ENCODE peak calls at places on chromosomes 13 and 19, in nine cellular contexts. K, I, E, R, H, G, V, Y and X are unnamed samples.
A peak's percentile ranks its signal among the peaks of the same experiment; 100 is the strongest.

GRCh38 chr19:23762884-23763711 is 4.4 kb upstream of the ZNF681 start:
- DNase-seq in K (peak; percentile 87), G (no peak), R (peak; percentile 87), Y (peak; percentile 85), I (peak; percentile 95), H (peak; percentile 10), V (peak; percentile 52), E (no peak), X (peak; percentile 90)

GRCh38 chr13:48476674-48477073 is 56.2 kb downstream of the RCBTB2 start:
- DNase-seq in K (no peak), G (no peak), Y (no peak), E (no peak), V (no peak), R (no peak), H (no peak), I (no peak), X (no peak)

GRCh38 chr19:6528544-6529121 is 2.2 kb upstream of the TNFSF9 start:
- DNase-seq in V (peak; percentile 56), H (no peak), R (peak; percentile 67), Y (peak; percentile 72), G (peak; percentile 60), I (no peak), E (peak; percentile 44), K (no peak), X (no peak)

GRCh38 chr13:33296793-33297425 is 11.4 kb upstream of the STARD13 start:
- DNase-seq in Y (no peak), I (no peak), V (no peak), G (peak; percentile 68), R (no peak), E (no peak), K (no peak), H (no peak), X (no peak)

GRCh38 chr19:2464389-2464788 is 7.6 kb upstream of the LMNB2 start:
- DNase-seq in Y (no peak), I (no peak), E (no peak), K (no peak), G (no peak), H (no peak), V (no peak), R (no peak), X (no peak)

GRCh38 chr13:66691149-66691548 is 539.0 kb downstream of the PCDH9 start:
- DNase-seq in H (no peak), G (no peak), V (no peak), R (no peak), E (no peak), Y (no peak), K (no peak), I (no peak), X (no peak)

GRCh38 chr13:109412232-109412935 is 374.0 kb downstream of the IRS2 start:
- DNase-seq in V (no peak), I (peak; percentile 77), E (no peak), G (no peak), H (no peak), Y (no peak), K (no peak), R (peak; percentile 57), X (peak; percentile 22)

GRCh38 chr13:65468628-65469027 is 1761.5 kb downstream of the PCDH9 start:
- DNase-seq in H (no peak), I (no peak), E (no peak), G (no peak), V (no peak), K (no peak), R (no peak), Y (no peak), X (no peak)

GRCh38 chr13:108342369-108343289 is 73.1 kb downstream of the TNFSF13B start:
- DNase-seq in I (peak; percentile 58), G (peak; percentile 15), R (no peak), K (no peak), E (no peak), Y (no peak), V (peak; percentile 14), H (peak; percentile 52), X (no peak)

GRCh38 chr19:10523135-10523636 is 5.9 kb upstream of the S1PR5 start:
- DNase-seq in K (peak; percentile 53), V (no peak), G (no peak), Y (no peak), E (no peak), I (no peak), H (no peak), R (no peak), X (no peak)

GRCh38 chr19:16588089-16588823 is 16.0 kb upstream of the SLC35E1 start:
- DNase-seq in V (peak; percentile 86), H (no peak), G (no peak), K (peak; percentile 80), R (peak; percentile 34), Y (no peak), I (no peak), E (no peak), X (no peak)

GRCh38 chr13:84670245-84670644 is 788.0 kb upstream of the SLITRK1 start:
- DNase-seq in I (peak; percentile 13), H (no peak), E (no peak), R (no peak), K (no peak), V (no peak), Y (no peak), G (no peak), X (no peak)

GRCh38 chr13:108200781-108201398 is 14.4 kb downstream of the LIG4 start:
- DNase-seq in K (no peak), H (peak; percentile 30), R (no peak), I (no peak), E (no peak), Y (no peak), V (no peak), G (no peak), X (no peak)

DNA sequence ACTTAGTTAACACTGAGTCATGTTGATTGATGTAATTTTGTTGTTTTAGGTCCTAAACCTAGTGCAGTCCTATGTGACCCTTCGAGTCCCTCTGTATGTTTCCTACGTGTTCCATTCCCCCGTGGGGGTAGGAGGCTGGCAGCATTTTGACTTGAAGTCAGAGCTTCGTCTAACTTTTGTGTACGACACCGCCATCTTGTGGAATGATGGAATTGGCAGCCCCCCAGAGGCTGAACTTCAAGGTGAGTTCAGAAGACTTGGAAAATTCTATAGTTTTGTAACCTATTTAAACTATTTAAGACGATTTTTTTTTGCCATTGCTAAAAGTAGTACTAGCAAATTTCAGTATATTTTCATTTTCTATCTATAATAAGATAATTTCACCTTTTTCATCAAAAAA is 117.9 kb downstream of the STOML3 start:
- DNase-seq in K (peak; percentile 25), I (peak; percentile 76), R (peak; percentile 12), H (peak; percentile 68), G (peak; percentile 35), E (peak; percentile 25), V (peak; percentile 31), Y (no peak), X (peak; percentile 37)
- TF ChIP-seq CTCF in K (peak; percentile 38), I (peak; percentile 91), R (peak; percentile 43), H (peak; percentile 49), G (peak; percentile 61), E (peak; percentile 21), V (peak; percentile 69), Y (no peak), X (peak; percentile 83)

GRCh38 chr19:19461671-19462622 is 53.4 kb downstream of the TSSK6 start:
- DNase-seq in Y (peak; percentile 63), G (peak; percentile 65), K (peak; percentile 36), H (no peak), R (peak; percentile 68), I (peak; percentile 85), E (no peak), V (no peak), X (peak; percentile 27)
- TF ChIP-seq CTCF in Y (no peak), G (peak; percentile 9), K (no peak), H (no peak), R (no peak), I (no peak), E (no peak), V (no peak), X (no peak)

GRCh38 chr13:76884571-76885202 is 1.5 kb downstream of the KCTD12 start:
- DNase-seq in I (no peak), Y (no peak), H (peak; percentile 61), V (no peak), K (no peak), R (no peak), E (peak; percentile 17), G (no peak), X (no peak)

GRCh38 chr13:76882431-76882830 is 3.8 kb downstream of the KCTD12 start:
- DNase-seq in V (no peak), Y (no peak), E (no peak), I (no peak), R (no peak), H (peak; percentile 42), K (no peak), G (no peak), X (no peak)

GRCh38 chr13:76885203-76886004 is 801 bp downstream of the KCTD12 start:
- DNase-seq in I (peak; percentile 79), E (peak; percentile 63), G (no peak), Y (peak; percentile 83), V (peak; percentile 66), H (peak; percentile 84), K (peak; percentile 42), R (peak; percentile 71), X (peak; percentile 38)

GRCh38 chr13:76886005-76886291 is 257 bp downstream of the KCTD12 start:
- DNase-seq in G (no peak), E (no peak), H (no peak), K (no peak), V (no peak), I (no peak), Y (no peak), R (no peak), X (no peak)

DNA sequence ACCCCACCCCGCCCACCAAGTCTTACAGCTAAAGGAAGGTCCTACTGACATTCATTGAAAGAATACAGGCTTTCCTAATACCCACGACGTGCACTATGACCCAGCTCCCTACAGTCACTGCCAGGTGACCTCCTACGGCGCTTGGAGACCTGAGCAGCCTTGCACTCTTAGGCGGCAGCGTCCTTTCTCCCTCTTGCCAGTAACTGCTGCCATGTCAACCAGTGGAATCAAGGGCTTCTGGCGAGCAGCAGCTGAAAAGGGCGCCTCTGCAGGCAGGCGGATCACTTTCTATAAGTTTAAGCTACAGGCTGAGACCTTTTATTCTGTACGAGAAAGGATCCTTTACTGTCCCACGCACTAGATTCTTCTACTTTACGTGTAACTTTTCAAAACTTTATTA is 2.0 kb downstream of the KCTD12 start:
- DNase-seq in H (peak; percentile 65), E (no peak), V (peak; percentile 18), R (peak; percentile 35), Y (peak; percentile 74), G (no peak), I (peak; percentile 49), K (no peak), X (no peak)
- TF ChIP-seq CTCF in H (peak; percentile 34), E (peak; percentile 19), V (no peak), R (peak; percentile 23), Y (no peak), G (no peak), I (peak; percentile 45), K (no peak), X (peak; percentile 43)

DNA sequence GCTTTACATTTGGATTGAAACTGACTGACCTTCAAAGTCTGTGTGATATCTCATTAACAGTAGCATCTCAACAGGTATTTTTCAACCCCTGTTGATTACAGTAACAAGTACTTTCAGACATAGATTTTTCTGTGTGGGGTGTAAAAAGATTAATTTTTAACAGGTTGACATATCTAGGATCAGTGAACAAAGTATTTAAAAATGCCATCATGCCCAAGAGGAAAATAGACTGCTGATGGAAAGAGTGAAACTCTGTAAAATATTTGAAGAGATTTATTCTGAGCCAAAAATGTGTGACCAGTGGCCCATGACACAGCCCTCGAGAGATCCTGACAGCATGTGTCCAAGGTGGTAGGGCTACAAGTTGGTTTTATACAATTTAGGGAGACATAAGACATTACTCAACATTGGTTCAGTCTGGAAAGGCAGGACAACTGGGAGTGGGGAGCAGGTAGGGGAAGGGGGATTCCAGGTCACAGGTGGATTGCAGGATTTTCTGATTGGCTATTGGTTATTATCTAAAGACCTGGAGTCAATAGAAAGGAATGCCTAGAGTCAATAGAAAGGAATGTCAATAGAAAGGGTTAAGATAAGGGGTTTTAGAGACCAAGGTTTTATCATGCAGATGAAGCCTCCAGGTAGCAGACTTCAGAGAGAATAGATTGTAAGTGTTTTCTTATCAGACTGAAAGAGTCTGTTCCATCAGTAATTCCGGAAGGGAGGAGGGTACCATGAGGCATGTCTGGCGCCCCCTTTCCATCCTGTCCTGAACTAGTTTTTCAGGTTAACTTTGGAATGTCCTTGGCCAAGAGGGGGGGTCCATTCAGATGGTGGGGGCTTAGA is 29.1 kb downstream of the TNFRSF19 start:
- DNase-seq in E (no peak), H (no peak), Y (no peak), R (no peak), G (peak; percentile 95), I (peak; percentile 38), V (no peak), K (no peak), X (no peak)
- TF ChIP-seq CTCF in E (no peak), H (no peak), Y (no peak), R (no peak), G (peak; percentile 51), I (peak; percentile 42), V (no peak), K (no peak), X (peak; percentile 21)